ENCODE peak calls at places on chromosomes 7 and 10, in six cellular contexts. One of them, this sample, is unnamed.

GRCh38 chr10:72175166-72175565 is 40.6 kb upstream of the ANAPC16 start:
- DNase-seq in IMR-90: peak; percentile 61
- DNase-seq in GM12864: peak; percentile 34
- DNase-seq in foreskin fibroblast: peak; percentile 36
- DNase-seq in neural progenitor cell: no peak
- DNase-seq in thoracic aorta: no peak
- DNase-seq in this sample: no peak

GRCh38 chr10:121926157-121926556 is 1.7 kb downstream of the ATE1 start:
- DNase-seq in IMR-90: no peak
- DNase-seq in GM12864: no peak
- DNase-seq in foreskin fibroblast: no peak
- DNase-seq in neural progenitor cell: no peak
- DNase-seq in thoracic aorta: no peak
- DNase-seq in this sample: no peak

GRCh38 chr10:70769121-70769520 is 16.1 kb downstream of the TBATA start:
- DNase-seq in IMR-90: no peak
- DNase-seq in GM12864: no peak
- DNase-seq in foreskin fibroblast: no peak
- DNase-seq in neural progenitor cell: no peak
- DNase-seq in thoracic aorta: no peak
- DNase-seq in this sample: no peak

GRCh38 chr10:77004917-77005564 is 632.6 kb downstream of the KCNMA1 start:
- DNase-seq in IMR-90: peak; percentile 58
- DNase-seq in GM12864: no peak
- DNase-seq in foreskin fibroblast: peak; percentile 41
- DNase-seq in neural progenitor cell: peak; percentile 81
- DNase-seq in thoracic aorta: no peak
- DNase-seq in this sample: peak; percentile 14

GRCh38 chr7:134818568-134819345 is 39.3 kb downstream of the CALD1 start:
- DNase-seq in IMR-90: no peak
- DNase-seq in GM12864: no peak
- DNase-seq in foreskin fibroblast: no peak
- DNase-seq in neural progenitor cell: no peak
- DNase-seq in thoracic aorta: no peak
- DNase-seq in this sample: no peak

GRCh38 chr7:20141666-20142065 is 75.5 kb downstream of the MACC1 start:
- DNase-seq in IMR-90: peak; percentile 39
- DNase-seq in GM12864: no peak
- DNase-seq in foreskin fibroblast: no peak
- DNase-seq in neural progenitor cell: no peak
- DNase-seq in thoracic aorta: no peak
- DNase-seq in this sample: no peak

GRCh38 chr10:63542835-63543575 is 21.8 kb downstream of the REEP3 start:
- DNase-seq in IMR-90: peak; percentile 35
- DNase-seq in GM12864: no peak
- DNase-seq in foreskin fibroblast: no peak
- DNase-seq in neural progenitor cell: no peak
- DNase-seq in thoracic aorta: no peak
- DNase-seq in this sample: no peak

GRCh38 chr10:71974489-71975011 is 10.4 kb downstream of the CHST3 start:
- DNase-seq in IMR-90: peak; percentile 74
- DNase-seq in GM12864: no peak
- DNase-seq in foreskin fibroblast: peak; percentile 80
- DNase-seq in neural progenitor cell: no peak
- DNase-seq in thoracic aorta: no peak
- DNase-seq in this sample: no peak

GRCh38 chr10:27242951-27243551 is 2.5 kb upstream of the ACBD5 start:
- DNase-seq in IMR-90: peak; percentile 82
- DNase-seq in GM12864: peak; percentile 88
- DNase-seq in foreskin fibroblast: peak; percentile 43
- DNase-seq in neural progenitor cell: peak; percentile 76
- DNase-seq in thoracic aorta: no peak
- DNase-seq in this sample: no peak

GRCh38 chr10:4656576-4657194 is 169.3 kb upstream of the AKR1E2 start:
- DNase-seq in IMR-90: peak; percentile 67
- DNase-seq in GM12864: no peak
- DNase-seq in foreskin fibroblast: peak; percentile 54
- DNase-seq in neural progenitor cell: peak; percentile 81
- DNase-seq in thoracic aorta: no peak
- DNase-seq in this sample: no peak

GRCh38 chr7:101294039-101294831 is 27.4 kb downstream of the IFT22 start:
- DNase-seq in IMR-90: no peak
- DNase-seq in GM12864: no peak
- DNase-seq in foreskin fibroblast: no peak
- DNase-seq in neural progenitor cell: no peak
- DNase-seq in thoracic aorta: no peak
- DNase-seq in this sample: no peak

GRCh38 chr7:16556359-16556758 is 29.7 kb downstream of the LRRC72 start:
- DNase-seq in IMR-90: no peak
- DNase-seq in GM12864: no peak
- DNase-seq in foreskin fibroblast: no peak
- DNase-seq in neural progenitor cell: no peak
- DNase-seq in thoracic aorta: no peak
- DNase-seq in this sample: no peak

GRCh38 chr10:70265032-70265689 is 18.6 kb downstream of the NPFFR1 start:
- DNase-seq in IMR-90: no peak
- DNase-seq in GM12864: no peak
- DNase-seq in foreskin fibroblast: no peak
- DNase-seq in neural progenitor cell: peak; percentile 74
- DNase-seq in thoracic aorta: no peak
- DNase-seq in this sample: no peak

GRCh38 chr7:98107313-98107691 is 640 bp downstream of the LMTK2 start:
- DNase-seq in IMR-90: no peak
- DNase-seq in GM12864: no peak
- DNase-seq in foreskin fibroblast: no peak
- DNase-seq in neural progenitor cell: peak; percentile 57
- DNase-seq in thoracic aorta: no peak
- DNase-seq in this sample: no peak

GRCh38 chr7:130290745-130291144 is 2.2 kb upstream of the CPA4 start:
- DNase-seq in IMR-90: peak; percentile 77
- DNase-seq in GM12864: no peak
- DNase-seq in foreskin fibroblast: peak; percentile 57
- DNase-seq in neural progenitor cell: no peak
- DNase-seq in thoracic aorta: no peak
- DNase-seq in this sample: no peak

GRCh38 chr7:130289478-130289877 is 3.5 kb upstream of the CPA4 start:
- DNase-seq in IMR-90: no peak
- DNase-seq in GM12864: no peak
- DNase-seq in foreskin fibroblast: no peak
- DNase-seq in neural progenitor cell: no peak
- DNase-seq in thoracic aorta: no peak
- DNase-seq in this sample: no peak

GRCh38 chr7:130293521-130293920 is 560 bp downstream of the CPA4 start:
- DNase-seq in IMR-90: no peak
- DNase-seq in GM12864: peak; percentile 22
- DNase-seq in foreskin fibroblast: no peak
- DNase-seq in neural progenitor cell: no peak
- DNase-seq in thoracic aorta: no peak
- DNase-seq in this sample: no peak

GRCh38 chr7:130294314-130294713 is 1.4 kb downstream of the CPA4 start:
- DNase-seq in IMR-90: peak; percentile 74
- DNase-seq in GM12864: no peak
- DNase-seq in foreskin fibroblast: peak; percentile 74
- DNase-seq in neural progenitor cell: no peak
- DNase-seq in thoracic aorta: no peak
- DNase-seq in this sample: peak; percentile 45

DNA sequence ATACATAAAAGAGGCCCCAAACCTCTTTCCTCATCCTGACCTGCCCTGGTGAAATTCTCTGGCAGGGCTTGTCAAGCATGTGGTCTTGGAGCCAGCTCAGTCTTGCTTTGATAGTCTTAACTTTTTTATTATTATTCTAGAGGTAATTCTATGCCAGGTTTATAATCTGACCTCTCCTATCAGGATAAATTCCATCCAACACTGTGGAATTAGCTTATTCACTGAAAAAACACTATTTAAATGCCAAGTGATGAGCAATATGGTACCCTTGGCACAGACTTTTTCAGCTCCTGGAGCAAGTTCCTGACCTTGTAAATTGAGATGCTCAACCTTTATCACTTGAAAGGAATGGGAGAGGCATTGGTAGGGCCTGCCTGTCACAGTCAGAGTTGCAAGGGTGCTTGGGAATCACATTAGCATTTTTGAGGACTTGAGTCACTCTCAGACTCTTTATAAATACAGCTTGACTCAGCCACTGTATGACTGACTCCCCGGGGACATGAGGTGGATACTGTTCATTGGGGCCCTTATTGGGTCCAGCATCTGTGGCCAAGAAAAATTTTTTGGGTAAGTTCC is at the start of gene CPA4:
- DNase-seq in IMR-90: peak; percentile 99
- DNase-seq in GM12864: no peak
- DNase-seq in foreskin fibroblast: peak; percentile 99
- DNase-seq in neural progenitor cell: no peak
- DNase-seq in thoracic aorta: peak; percentile 60
- DNase-seq in this sample: peak; percentile 97
- H3K4me3 ChIP-seq in IMR-90: no peak within 1 kb of the TSS
- H3K4me3 ChIP-seq in GM12864: no peak within 1 kb of the TSS
- H3K4me3 ChIP-seq in foreskin fibroblast: no peak within 1 kb of the TSS
- H3K4me3 ChIP-seq in neural progenitor cell: no peak within 1 kb of the TSS
- H3K4me3 ChIP-seq in thoracic aorta: no peak within 1 kb of the TSS
- H3K4me3 ChIP-seq in this sample: no peak within 1 kb of the TSS

GRCh38 chr7:143965280-143965679 is 10.6 kb downstream of the OR2F1 start:
- DNase-seq in IMR-90: no peak
- DNase-seq in GM12864: no peak
- DNase-seq in foreskin fibroblast: no peak
- DNase-seq in neural progenitor cell: no peak
- DNase-seq in thoracic aorta: no peak
- DNase-seq in this sample: no peak
- H3K4me3 ChIP-seq in IMR-90: no peak overlapping the region
- H3K4me3 ChIP-seq in GM12864: no peak overlapping the region
- H3K4me3 ChIP-seq in foreskin fibroblast: no peak overlapping the region
- H3K4me3 ChIP-seq in neural progenitor cell: no peak overlapping the region
- H3K4me3 ChIP-seq in thoracic aorta: no peak overlapping the region
- H3K4me3 ChIP-seq in this sample: no peak overlapping the region

DNA sequence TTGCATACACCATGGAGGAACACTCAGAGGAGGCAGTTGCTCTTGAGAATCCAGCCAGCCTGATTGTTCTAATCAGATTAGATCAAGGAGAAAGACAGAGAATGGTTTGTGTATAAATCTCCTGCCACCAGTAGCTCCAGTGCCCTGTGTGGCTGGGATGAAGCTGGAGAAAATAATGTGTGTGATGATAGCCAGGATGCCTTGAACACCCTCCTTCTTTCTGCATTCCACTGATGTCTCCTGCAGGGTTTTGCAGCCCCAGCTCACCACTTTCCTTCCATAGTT is 614.7 kb upstream of the FOXK1 start:
- DNase-seq in IMR-90: no peak
- DNase-seq in GM12864: no peak
- DNase-seq in foreskin fibroblast: no peak
- DNase-seq in neural progenitor cell: no peak
- DNase-seq in thoracic aorta: no peak
- DNase-seq in this sample: no peak
- H3K4me3 ChIP-seq in IMR-90: no peak overlapping the region
- H3K4me3 ChIP-seq in GM12864: no peak overlapping the region
- H3K4me3 ChIP-seq in foreskin fibroblast: no peak overlapping the region
- H3K4me3 ChIP-seq in neural progenitor cell: no peak overlapping the region
- H3K4me3 ChIP-seq in thoracic aorta: no peak overlapping the region
- H3K4me3 ChIP-seq in this sample: no peak overlapping the region

GRCh38 chr10:79441433-79441832 is 4.0 kb downstream of the ZCCHC24 start:
- DNase-seq in IMR-90: no peak
- DNase-seq in GM12864: no peak
- DNase-seq in foreskin fibroblast: no peak
- DNase-seq in neural progenitor cell: no peak
- DNase-seq in thoracic aorta: no peak
- DNase-seq in this sample: no peak

GRCh38 chr10:79440281-79440680 is 5.1 kb downstream of the ZCCHC24 start:
- DNase-seq in IMR-90: no peak
- DNase-seq in GM12864: no peak
- DNase-seq in foreskin fibroblast: no peak
- DNase-seq in neural progenitor cell: no peak
- DNase-seq in thoracic aorta: no peak
- DNase-seq in this sample: no peak

GRCh38 chr10:79444243-79445119 is 943 bp downstream of the ZCCHC24 start:
- DNase-seq in IMR-90: peak; percentile 68
- DNase-seq in GM12864: no peak
- DNase-seq in foreskin fibroblast: peak; percentile 74
- DNase-seq in neural progenitor cell: peak; percentile 86
- DNase-seq in thoracic aorta: no peak
- DNase-seq in this sample: no peak

GRCh38 chr10:79443338-79444242 is 1.8 kb downstream of the ZCCHC24 start:
- DNase-seq in IMR-90: peak; percentile 51
- DNase-seq in GM12864: no peak
- DNase-seq in foreskin fibroblast: no peak
- DNase-seq in neural progenitor cell: no peak
- DNase-seq in thoracic aorta: no peak
- DNase-seq in this sample: no peak

DNA sequence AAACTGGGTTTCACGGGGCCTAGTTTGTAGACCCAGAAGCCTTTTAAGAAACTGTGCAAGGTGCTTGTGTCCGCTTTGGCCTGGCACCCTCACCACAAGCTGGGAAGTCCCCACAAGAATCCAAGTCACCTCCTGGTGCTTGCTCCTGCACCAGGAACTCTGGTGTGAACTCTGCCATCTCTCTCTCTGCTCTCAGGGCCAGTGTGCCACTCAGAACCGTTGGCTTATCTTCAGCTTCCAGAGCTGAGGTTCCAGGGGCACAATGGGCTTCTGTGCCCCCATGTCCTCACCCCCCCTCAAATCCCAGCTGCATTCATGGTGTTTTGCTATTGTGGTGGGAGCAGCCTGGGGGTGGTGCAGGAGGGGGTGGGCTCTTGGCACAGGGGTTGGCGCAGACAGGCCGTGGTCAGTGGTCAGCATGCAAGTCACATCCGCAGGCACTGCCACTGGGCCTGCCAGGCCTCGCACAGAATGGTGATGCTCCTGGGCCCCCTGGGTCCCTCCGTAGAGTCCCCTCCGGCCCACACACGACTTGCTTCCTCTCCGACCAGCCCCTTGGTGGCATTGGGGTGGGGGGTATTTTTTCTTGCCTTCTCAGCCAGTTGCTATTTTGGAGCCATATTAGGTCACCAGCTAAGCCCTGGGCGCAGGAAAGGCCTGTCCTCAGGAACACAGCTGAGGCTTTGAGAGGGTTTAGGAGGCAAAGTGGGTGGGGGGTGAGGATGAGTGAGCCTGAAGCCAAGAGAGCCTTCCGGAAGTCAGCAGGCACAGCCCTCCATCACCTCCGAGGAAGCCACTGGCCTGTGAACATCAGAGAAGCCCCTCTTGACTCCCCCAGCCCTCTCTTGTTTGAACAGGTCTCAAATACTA is 3.0 kb downstream of the ZCCHC24 start:
- DNase-seq in IMR-90: no peak
- DNase-seq in GM12864: no peak
- DNase-seq in foreskin fibroblast: no peak
- DNase-seq in neural progenitor cell: no peak
- DNase-seq in thoracic aorta: no peak
- DNase-seq in this sample: no peak
- H3K4me3 ChIP-seq in IMR-90: no peak overlapping the region
- H3K4me3 ChIP-seq in GM12864: no peak overlapping the region
- H3K4me3 ChIP-seq in foreskin fibroblast: peak overlapping the region; percentile 91
- H3K4me3 ChIP-seq in neural progenitor cell: no peak overlapping the region
- H3K4me3 ChIP-seq in thoracic aorta: peak overlapping the region; percentile 91
- H3K4me3 ChIP-seq in this sample: no peak overlapping the region

GRCh38 chr10:130282492-130283233 is 146.5 kb downstream of the GLRX3 start:
- DNase-seq in IMR-90: no peak
- DNase-seq in GM12864: no peak
- DNase-seq in foreskin fibroblast: no peak
- DNase-seq in neural progenitor cell: no peak
- DNase-seq in thoracic aorta: no peak
- DNase-seq in this sample: no peak
- H3K4me3 ChIP-seq in IMR-90: no peak overlapping the region
- H3K4me3 ChIP-seq in GM12864: no peak overlapping the region
- H3K4me3 ChIP-seq in foreskin fibroblast: no peak overlapping the region
- H3K4me3 ChIP-seq in neural progenitor cell: no peak overlapping the region
- H3K4me3 ChIP-seq in thoracic aorta: no peak overlapping the region
- H3K4me3 ChIP-seq in this sample: no peak overlapping the region

GRCh38 chr10:34808789-34809745 is 6.0 kb downstream of the PARD3 start:
- DNase-seq in IMR-90: peak; percentile 43
- DNase-seq in GM12864: no peak
- DNase-seq in foreskin fibroblast: no peak
- DNase-seq in neural progenitor cell: peak; percentile 75
- DNase-seq in thoracic aorta: no peak
- DNase-seq in this sample: no peak
- H3K4me3 ChIP-seq in IMR-90: peak overlapping the region; percentile 44
- H3K4me3 ChIP-seq in GM12864: no peak overlapping the region
- H3K4me3 ChIP-seq in foreskin fibroblast: peak overlapping the region; percentile 63
- H3K4me3 ChIP-seq in neural progenitor cell: peak overlapping the region; percentile 27
- H3K4me3 ChIP-seq in thoracic aorta: peak overlapping the region; percentile 70
- H3K4me3 ChIP-seq in this sample: peak overlapping the region; percentile 43